ENCODE peak calls at places on chromosomes 12 and 14, in five cellular contexts. P, I, L, K and U are unnamed samples.

GRCh38 chr12:70757830-70758493 is 120.7 kb upstream of the PTPRB start:
- DNase-seq in I (no peak), P (no peak), K (no peak), L (no peak), U (no peak)

GRCh38 chr14:69259531-69260245 is at the start of gene GALNT16:
- DNase-seq in L (no peak), I (no peak), P (no peak), K (no peak), U (peak; percentile 91)

GRCh38 chr14:103879570-103880333 is 32.4 kb upstream of the PPP1R13B start:
- DNase-seq in K (peak; percentile 64), I (no peak), L (peak; percentile 81), P (peak; percentile 66), U (peak; percentile 93)

GRCh38 chr14:89540009-89540829 is 123.2 kb upstream of the FOXN3 start:
- DNase-seq in I (no peak), K (no peak), P (no peak), L (no peak), U (peak; percentile 17)

GRCh38 chr12:67068204-67068731 is 200.9 kb upstream of the CAND1 start:
- DNase-seq in K (no peak), I (no peak), P (no peak), L (no peak), U (no peak)

GRCh38 chr14:53161758-53162512 is 8.8 kb upstream of the DDHD1 start:
- DNase-seq in P (no peak), K (no peak), I (no peak), L (no peak), U (no peak)

GRCh38 chr14:89990218-89990617 is 34.5 kb downstream of the TDP1 start:
- DNase-seq in P (no peak), K (no peak), L (no peak), I (no peak), U (no peak)

GRCh38 chr14:102690509-102691286 is 86.6 kb upstream of the TRAF3 start:
- DNase-seq in P (no peak), I (no peak), K (no peak), L (peak; percentile 49), U (peak; percentile 60)

GRCh38 chr12:18747960-18748359 is 10.0 kb downstream of the CAPZA3 start:
- DNase-seq in P (no peak), K (no peak), I (no peak), L (no peak), U (no peak)

GRCh38 chr12:124601699-124602098 is 34.3 kb upstream of the NCOR2 start:
- DNase-seq in K (no peak), I (no peak), L (no peak), P (no peak), U (no peak)

GRCh38 chr14:26841920-26842741 is 244.3 kb upstream of the NOVA1 start:
- DNase-seq in I (no peak), P (no peak), K (peak; percentile 80), L (peak; percentile 24), U (peak; percentile 66)

GRCh38 chr12:98084950-98085349 is 430.4 kb upstream of the TMPO start:
- DNase-seq in L (no peak), I (no peak), K (no peak), P (no peak), U (no peak)

GRCh38 chr14:21101802-21102413 is 1.0 kb downstream of the TMEM253 start:
- DNase-seq in P (no peak), I (no peak), K (no peak), L (no peak), U (peak; percentile 5)

GRCh38 chr14:30558675-30559555 is at the start of gene G2E3:
- DNase-seq in P (peak; percentile 79), L (peak; percentile 86), K (peak; percentile 90), I (peak; percentile 20), U (peak; percentile 97)
- TF ChIP-seq POLR2AphosphoS5 in P (peak; percentile 88), L (peak; percentile 90), K (no peak), I (peak; percentile 90), U (peak; percentile 76)

GRCh38 chr12:121916719-121917118 is 1.7 kb upstream of the CFAP251 start:
- DNase-seq in I (no peak), L (no peak), K (no peak), P (no peak), U (no peak)

GRCh38 chr12:121921106-121921505 is 2.7 kb downstream of the CFAP251 start:
- DNase-seq in L (no peak), I (no peak), P (no peak), K (no peak), U (no peak)

GRCh38 chr12:121917950-121918678 is at the start of gene CFAP251:
- DNase-seq in I (peak; percentile 45), K (peak; percentile 98), P (peak; percentile 95), L (peak; percentile 94), U (peak; percentile 96)

GRCh38 chr12:121915841-121916321 is 2.5 kb upstream of the CFAP251 start:
- DNase-seq in P (no peak), I (no peak), L (no peak), K (no peak), U (no peak)

DNA sequence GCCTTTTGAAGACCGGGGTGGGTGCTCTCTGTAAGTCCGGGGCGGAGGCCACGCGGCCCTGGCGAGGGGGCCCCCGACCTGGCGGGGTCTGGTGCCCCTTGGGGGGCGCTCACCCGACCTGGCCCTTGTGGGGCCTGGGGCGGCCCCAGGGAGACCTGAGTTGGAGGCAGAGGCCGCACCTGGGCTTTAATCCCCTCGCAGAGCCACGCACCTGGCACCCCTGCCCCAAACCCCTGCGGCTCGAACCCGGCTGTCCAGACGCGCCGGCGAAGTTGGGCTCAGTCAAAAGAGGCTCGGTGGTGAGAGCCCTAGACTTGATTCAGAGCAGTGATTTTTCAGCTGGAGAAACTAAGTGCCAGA is 267 bp downstream of the CFAP251 start:
- DNase-seq in L (no peak), P (no peak), I (no peak), K (no peak), U (no peak)
- H3K4me3 ChIP-seq in L (peak overlapping the region; percentile 28), P (peak overlapping the region; percentile 57), I (peak overlapping the region; percentile 72), K (peak overlapping the region; percentile 43), U (peak overlapping the region; percentile 64)

GRCh38 chr14:92316116-92316515 is 6.8 kb upstream of the SLC24A4 start:
- DNase-seq in I (no peak), P (no peak), K (no peak), L (no peak), U (no peak)
- TF ChIP-seq POLR2AphosphoS5 in I (no peak), P (no peak), K (no peak), L (no peak), U (no peak)

DNA sequence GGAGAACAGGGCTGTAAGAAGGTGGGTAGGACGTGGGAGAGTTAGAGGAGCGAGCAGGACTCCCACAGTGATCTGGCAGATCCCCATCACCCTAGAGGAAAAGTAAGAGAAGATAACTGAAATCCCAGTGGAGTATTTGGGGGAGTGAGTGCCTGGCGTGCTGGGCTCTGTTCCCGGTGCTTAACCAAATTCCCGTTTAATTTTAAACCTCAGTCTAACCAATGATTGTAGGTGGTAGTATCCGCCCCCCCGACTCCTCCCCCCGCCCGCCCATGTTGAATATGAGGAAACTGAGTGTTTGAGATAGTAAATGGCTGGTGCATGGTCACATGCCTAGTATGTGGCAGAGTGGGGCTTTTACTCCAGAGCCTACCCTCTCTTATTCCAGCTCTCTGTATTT is 1.2 kb downstream of the TARBP2 start:
- DNase-seq in I (no peak), K (peak; percentile 50), L (no peak), P (no peak), U (peak; percentile 19)
- H3K4me3 ChIP-seq in I (peak overlapping the region; percentile 99), K (peak overlapping the region; percentile 72), L (no peak overlapping the region), P (peak overlapping the region; percentile 63), U (no peak overlapping the region)

GRCh38 chr12:27289414-27289813 is 43.2 kb upstream of the BMAL2 start:
- DNase-seq in I (no peak), K (no peak), P (no peak), L (no peak), U (no peak)
- TF ChIP-seq POLR2AphosphoS5 in I (no peak), K (no peak), P (no peak), L (no peak), U (no peak)

DNA sequence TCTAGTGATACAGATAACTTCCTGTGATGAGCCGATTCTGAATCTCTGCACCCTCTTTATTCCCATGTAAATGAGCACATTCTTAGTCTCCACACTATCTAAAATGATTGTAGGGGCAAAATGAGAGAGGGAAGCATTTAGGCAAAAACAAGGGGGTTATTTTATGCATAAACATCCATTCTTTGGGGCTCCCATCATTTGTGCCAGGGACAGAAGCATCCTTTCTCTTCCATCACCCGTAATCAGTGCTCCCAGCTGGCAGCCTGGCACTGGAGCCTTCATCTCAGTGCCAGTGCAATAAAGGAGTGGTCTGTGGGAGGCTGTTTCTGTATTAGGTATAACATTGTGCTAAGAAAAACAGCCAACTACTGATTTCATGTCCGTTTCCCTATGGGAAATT is 1.6 kb upstream of the GPD1 start:
- DNase-seq in K (no peak), I (no peak), P (no peak), L (no peak), U (no peak)
- H3K4me3 ChIP-seq in K (no peak overlapping the region), I (no peak overlapping the region), P (no peak overlapping the region), L (no peak overlapping the region), U (no peak overlapping the region)

GRCh38 chr14:23352506-23353432 is at the start of gene SLC22A17:
- DNase-seq in P (peak; percentile 85), L (peak; percentile 91), K (peak; percentile 82), I (no peak), U (peak; percentile 89)
- TF ChIP-seq POLR2AphosphoS5 in P (peak; percentile 65), L (peak; percentile 99), K (no peak), I (peak; percentile 62), U (no peak)